ENCODE peak calls at places on chromosomes 1 and 21, in nine cellular contexts. X is PC-3, A is GM12878, W is NT2/D1, E is colonic mucosa, B is mammary epithelial cell, J is astrocyte, L is GM23248, R is keratinocyte. U is an unnamed sample.

GRCh38 chr1:180185971-180186645 is 31.4 kb downstream of the QSOX1 start:
- DNase-seq in X (no peak), A (no peak), W (no peak), E (no peak), B (no peak), J (no peak), L (no peak), R (no peak), U (no peak)

GRCh38 chr1:16396591-16396990 is 29.5 kb downstream of the SZRD1 start:
- DNase-seq in X (peak), A (no peak), W (no peak), E (no peak), B (peak), J (peak), L (peak), R (peak), U (peak)

GRCh38 chr1:3869751-3870301 is 12.6 kb downstream of the DFFB start:
- DNase-seq in X (no peak), A (no peak), W (no peak), E (peak), B (no peak), J (no peak), L (no peak), R (peak), U (no peak)

GRCh38 chr1:38992450-38993111 is 1.5 kb downstream of the AKIRIN1 start:
- DNase-seq in X (no peak), A (peak), W (no peak), E (no peak), B (no peak), J (no peak), L (peak), R (no peak), U (no peak)

GRCh38 chr1:24463756-24464377 is 38.8 kb upstream of the RCAN3 start:
- DNase-seq in X (no peak), A (no peak), W (peak), E (no peak), B (no peak), J (no peak), L (no peak), R (no peak), U (no peak)

GRCh38 chr1:20136249-20136648 is 2.9 kb upstream of the PLA2G2F start:
- DNase-seq in X (no peak), A (no peak), W (no peak), E (no peak), B (no peak), J (no peak), L (no peak), R (no peak), U (no peak)

GRCh38 chr1:25586181-25586588 is 30.4 kb upstream of the MAN1C1 start:
- DNase-seq in X (no peak), A (no peak), W (peak), E (no peak), B (no peak), J (no peak), L (no peak), R (no peak), U (no peak)

GRCh38 chr1:44390277-44390676 is 14.8 kb upstream of the RNF220 start:
- DNase-seq in X (peak), A (no peak), W (no peak), E (no peak), B (peak), J (peak), L (peak), R (no peak), U (peak)

GRCh38 chr1:90936061-90936460 is 85.8 kb downstream of the ZNF644 start:
- DNase-seq in X (no peak), A (no peak), W (no peak), E (no peak), B (no peak), J (peak), L (no peak), R (no peak), U (no peak)

GRCh38 chr21:26451014-26451740 is 121.9 kb downstream of the CYYR1 start:
- DNase-seq in X (no peak), A (no peak), W (no peak), E (no peak), B (peak), J (peak), L (peak), R (no peak), U (no peak)

GRCh38 chr21:26449161-26449560 is 123.9 kb downstream of the CYYR1 start:
- DNase-seq in X (no peak), A (no peak), W (no peak), E (no peak), B (peak), J (peak), L (peak), R (no peak), U (peak)

GRCh38 chr21:26448751-26449150 is 124.3 kb downstream of the CYYR1 start:
- DNase-seq in X (no peak), A (no peak), W (no peak), E (no peak), B (no peak), J (no peak), L (peak), R (no peak), U (no peak)

GRCh38 chr21:26457817-26458216 is 115.3 kb downstream of the CYYR1 start:
- DNase-seq in X (no peak), A (no peak), W (no peak), E (no peak), B (no peak), J (no peak), L (peak), R (no peak), U (peak)

GRCh38 chr21:26453258-26453657 is 119.8 kb downstream of the CYYR1 start:
- DNase-seq in X (no peak), A (no peak), W (no peak), E (no peak), B (no peak), J (no peak), L (no peak), R (no peak), U (no peak)
- H3K9ac ChIP-seq in X (no peak), A (no peak), W (no peak), E (no peak), B (no peak), J (no peak), L (no peak), R (no peak), U (no peak)

GRCh38 chr1:36420836-36421317 is 23.2 kb upstream of the LSM10 start:
- DNase-seq in X (peak), A (peak), W (peak), E (peak), B (peak), J (peak), L (peak), R (peak), U (peak)
- H3K9ac ChIP-seq in X (no peak), A (peak), W (peak), E (peak), B (peak), J (no peak), L (no peak), R (peak), U (peak)

DNA sequence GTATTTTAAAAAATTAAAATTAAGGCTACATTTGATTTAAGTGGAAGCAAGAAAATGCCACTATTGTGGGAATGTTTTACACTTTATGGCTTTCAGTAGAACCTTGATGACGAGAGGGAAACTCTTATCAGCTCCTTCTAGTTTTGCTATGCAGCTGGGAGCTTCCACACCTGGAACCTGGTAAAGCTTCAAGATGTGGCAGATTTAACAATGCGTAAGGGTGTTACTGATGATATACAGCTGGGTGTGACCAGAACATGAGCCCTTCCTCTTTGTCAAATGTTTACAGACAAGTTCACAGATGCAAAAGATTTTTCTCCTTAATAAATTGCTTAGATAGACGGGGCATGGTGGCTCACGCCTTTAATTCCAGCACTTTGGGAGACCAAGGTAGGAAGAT is 20.3 kb downstream of the TTC13 start:
- DNase-seq in X (no peak), A (no peak), W (no peak), E (peak), B (no peak), J (no peak), L (no peak), R (no peak), U (no peak)
- H3K9ac ChIP-seq in X (no peak), A (no peak), W (no peak), E (peak), B (no peak), J (no peak), L (no peak), R (no peak), U (no peak)

DNA sequence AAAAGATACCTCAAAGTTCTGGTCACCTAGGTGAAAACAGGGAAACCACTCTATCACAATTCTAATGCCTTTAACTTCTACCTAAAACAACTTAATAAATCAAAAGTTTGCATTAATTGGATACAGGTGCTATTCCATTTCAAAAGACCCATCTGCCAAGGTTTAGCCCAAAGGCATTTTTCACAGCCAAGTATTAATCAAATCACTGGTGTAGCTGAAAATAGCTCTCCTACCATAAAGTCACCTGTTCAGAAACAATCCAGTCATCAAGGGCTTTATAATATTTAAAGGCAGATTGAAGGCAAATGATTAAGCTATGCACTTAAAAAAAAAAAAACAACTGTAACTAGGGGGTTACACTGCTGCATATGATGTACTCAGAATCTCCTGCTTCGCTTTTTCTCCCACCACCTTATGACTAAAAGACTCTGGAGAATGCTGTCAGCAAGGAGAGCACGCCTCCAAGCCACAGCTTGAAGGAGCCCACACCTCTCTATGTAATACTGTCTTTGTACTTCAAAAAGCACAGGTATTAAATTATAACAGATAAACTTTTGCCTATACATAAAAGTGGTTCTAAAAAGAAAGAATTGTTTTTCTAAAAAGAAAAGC is 20.5 kb downstream of the KIAA0319L start:
- DNase-seq in X (no peak), A (no peak), W (no peak), E (no peak), B (no peak), J (no peak), L (no peak), R (no peak), U (no peak)
- H3K9ac ChIP-seq in X (no peak), A (no peak), W (no peak), E (no peak), B (no peak), J (no peak), L (no peak), R (no peak), U (no peak)

DNA sequence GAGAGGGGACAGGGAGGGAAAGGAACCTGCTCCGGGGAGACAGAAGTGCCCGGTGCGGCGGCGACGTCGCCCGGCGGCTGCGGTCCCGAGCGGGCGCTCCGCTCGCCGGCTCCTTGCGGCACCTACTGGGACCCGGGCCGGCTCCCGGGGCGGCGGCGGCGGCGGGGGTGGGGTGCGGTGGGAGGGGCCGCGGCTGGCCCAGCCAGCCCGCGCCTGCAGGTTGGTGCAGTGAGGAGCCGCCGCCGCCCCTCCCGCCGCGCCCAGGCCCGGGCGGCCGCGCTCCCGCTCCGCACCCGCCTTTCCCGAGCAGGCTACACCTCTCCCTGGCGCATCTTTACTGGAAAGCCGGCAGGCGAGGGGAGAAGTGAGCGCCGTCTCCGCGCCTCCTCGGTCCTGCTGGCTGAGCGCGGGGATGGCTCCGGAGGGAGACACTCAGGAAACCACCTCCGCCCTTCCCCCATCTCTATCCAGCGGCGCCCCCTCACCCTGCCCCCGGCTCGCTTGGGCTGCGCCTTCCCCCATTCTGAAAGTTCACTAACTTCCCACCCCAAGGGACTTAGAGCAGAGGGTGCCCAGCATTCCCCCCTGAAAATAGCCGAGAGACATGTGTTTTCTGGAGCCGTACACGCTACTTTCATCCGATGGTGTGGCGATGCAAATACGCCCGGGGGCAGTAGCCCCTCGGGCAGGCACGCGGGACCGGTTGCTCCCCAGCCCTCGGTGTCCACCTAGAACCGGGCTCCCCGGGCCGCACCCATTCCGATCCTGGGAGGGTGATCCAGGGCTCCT is at the start of gene PLD5:
- DNase-seq in X (no peak), A (no peak), W (peak), E (no peak), B (peak), J (no peak), L (peak), R (no peak), U (no peak)
- H3K9ac ChIP-seq in X (no peak), A (no peak), W (peak), E (no peak), B (peak), J (no peak), L (no peak), R (peak), U (no peak)